ENCODE peak calls at places on chromosomes 3 and 15, in seven cellular contexts. O is neural crest cell; G is stimulated activated CD4-positive, alpha-beta T cell treated with anti-CD3 and anti-CD28 coated beads, Interleukin-1b, Interleukin-23, amount 100 ng/mL, for 1 hour; P is germinal center; I is cardiac fibroblast; D is upper lobe of right lung; Q is astrocyte of the hippocampus. K is an unnamed sample.

GRCh38 chr3:86988986-86989385 is 2.0 kb downstream of the VGLL3 start:
- DNase-seq in O (no peak), G (no peak), P (no peak), I (peak), D (no peak), Q (no peak), K (peak)

GRCh38 chr3:4750306-4751056 is 228.8 kb upstream of the BHLHE40 start:
- DNase-seq in O (no peak), G (no peak), P (no peak), I (peak), D (no peak), Q (peak), K (no peak)

GRCh38 chr15:55873024-55873745 is 120.2 kb downstream of the NEDD4 start:
- DNase-seq in O (no peak), G (no peak), P (no peak), I (peak), D (no peak), Q (peak), K (no peak)

GRCh38 chr15:56672721-56673120 is 60.6 kb downstream of the ZNF280D start:
- DNase-seq in O (no peak), G (no peak), P (no peak), I (peak), D (no peak), Q (peak), K (peak)

GRCh38 chr3:195558602-195559001 is 15.5 kb upstream of the PPP1R2 start:
- DNase-seq in O (no peak), G (no peak), P (peak), I (peak), D (no peak), Q (no peak), K (no peak)

GRCh38 chr3:147652682-147653081 is 243.5 kb downstream of the ZIC1 start:
- DNase-seq in O (no peak), G (no peak), P (no peak), I (peak), D (no peak), Q (no peak), K (peak)

GRCh38 chr3:33194303-33194702 is 24.3 kb downstream of the SUSD5 start:
- DNase-seq in O (no peak), G (no peak), P (no peak), I (no peak), D (no peak), Q (no peak), K (no peak)

GRCh38 chr15:81052046-81052445 is 51.3 kb downstream of the TLNRD1 start:
- DNase-seq in O (no peak), G (no peak), P (no peak), I (no peak), D (no peak), Q (no peak), K (no peak)

GRCh38 chr3:142987080-142987700 is 14.2 kb upstream of the U2SURP start:
- DNase-seq in O (no peak), G (no peak), P (peak), I (peak), D (no peak), Q (peak), K (peak)

GRCh38 chr3:170454468-170454867 is 35.8 kb downstream of the CLDN11 start:
- DNase-seq in O (no peak), G (no peak), P (no peak), I (no peak), D (no peak), Q (no peak), K (no peak)

GRCh38 chr3:128584412-128585020 is 66.1 kb downstream of the RPN1 start:
- DNase-seq in O (peak), G (no peak), P (peak), I (peak), D (peak), Q (peak), K (peak)

GRCh38 chr3:66372681-66373350 is 128.0 kb downstream of the LRIG1 start:
- DNase-seq in O (no peak), G (no peak), P (no peak), I (peak), D (no peak), Q (no peak), K (no peak)

GRCh38 chr3:45092132-45093031 is 53.8 kb downstream of the CDCP1 start:
- DNase-seq in O (no peak), G (no peak), P (no peak), I (peak), D (no peak), Q (peak), K (peak)

GRCh38 chr3:182393830-182394367 is 399.4 kb upstream of the ATP11B start:
- DNase-seq in O (no peak), G (no peak), P (no peak), I (no peak), D (no peak), Q (no peak), K (no peak)

GRCh38 chr3:133256787-133257483 is 142.9 kb upstream of the BFSP2 start:
- DNase-seq in O (no peak), G (no peak), P (no peak), I (peak), D (no peak), Q (no peak), K (no peak)

GRCh38 chr3:114666613-114667012 is 372.8 kb downstream of the TIGIT start:
- DNase-seq in O (no peak), G (no peak), P (no peak), I (peak), D (no peak), Q (no peak), K (no peak)

GRCh38 chr3:32062950-32063582 is 43.4 kb upstream of the GPD1L start:
- DNase-seq in O (no peak), G (no peak), P (no peak), I (peak), D (no peak), Q (no peak), K (no peak)

GRCh38 chr3:33658971-33659848 is 58.8 kb downstream of the CLASP2 start:
- DNase-seq in O (peak), G (no peak), P (peak), I (peak), D (peak), Q (peak), K (peak)

GRCh38 chr15:39961051-39961450 is 27.1 kb downstream of the EIF2AK4 start:
- DNase-seq in O (no peak), G (no peak), P (no peak), I (no peak), D (no peak), Q (no peak), K (no peak)

GRCh38 chr15:74937226-74937601 is 659 bp downstream of the COX5A start:
- DNase-seq in O (no peak), G (no peak), P (no peak), I (no peak), D (no peak), Q (peak), K (no peak)

GRCh38 chr3:46280105-46280797 is 38.0 kb downstream of the CCR3 start:
- DNase-seq in O (no peak), G (no peak), P (no peak), I (peak), D (no peak), Q (peak), K (peak)

GRCh38 chr3:134640872-134641470 is 9.9 kb downstream of the KY start:
- DNase-seq in O (peak), G (no peak), P (peak), I (peak), D (no peak), Q (peak), K (peak)

GRCh38 chr3:65425880-65426279 is 612.8 kb downstream of the MAGI1 start:
- DNase-seq in O (no peak), G (no peak), P (no peak), I (peak), D (no peak), Q (peak), K (peak)

GRCh38 chr15:29677871-29678431 is 144.3 kb downstream of the TJP1 start:
- DNase-seq in O (no peak), G (no peak), P (no peak), I (no peak), D (no peak), Q (no peak), K (no peak)

GRCh38 chr3:123792473-123793201 is 91.5 kb downstream of the MYLK start:
- DNase-seq in O (no peak), G (no peak), P (no peak), I (peak), D (no peak), Q (no peak), K (peak)

GRCh38 chr15:23072633-23073032 is 33.3 kb upstream of the TUBGCP5 start:
- DNase-seq in O (no peak), G (no peak), P (no peak), I (no peak), D (no peak), Q (no peak), K (no peak)

GRCh38 chr3:161851941-161852566 is 355.4 kb downstream of the OTOL1 start:
- DNase-seq in O (peak), G (no peak), P (peak), I (peak), D (peak), Q (peak), K (peak)

GRCh38 chr3:122085666-122086065 is 30.5 kb downstream of the CD86 start:
- DNase-seq in O (no peak), G (no peak), P (no peak), I (no peak), D (no peak), Q (peak), K (no peak)

K was measured in astrocyte of the spinal cord.